ENCODE peak calls at places on chromosomes 6 and 20, in four cellular contexts. F, G, K and Z are unnamed samples.

GRCh38 chr6:137315081-137315480 is 95.9 kb upstream of the IFNGR1 start:
- DNase-seq in F (no peak), G (peak; percentile 28), K (no peak), Z (no peak)

GRCh38 chr6:77015350-77015749 is 447.9 kb downstream of the HTR1B start:
- DNase-seq in F (no peak), G (peak; percentile 13), K (peak; percentile 72), Z (no peak)

GRCh38 chr20:61218886-61219480 is 33.1 kb upstream of the CDH4 start:
- DNase-seq in F (no peak), G (no peak), K (peak; percentile 60), Z (no peak)

GRCh38 chr6:101090281-101090680 is 209.2 kb upstream of the ASCC3 start:
- DNase-seq in F (no peak), G (no peak), K (no peak), Z (no peak)

GRCh38 chr6:85114583-85114939 is 335.3 kb upstream of the NT5E start:
- DNase-seq in F (no peak), G (no peak), K (no peak), Z (no peak)

GRCh38 chr6:144678844-144679243 is 393.7 kb downstream of the UTRN start:
- DNase-seq in F (no peak), G (no peak), K (peak; percentile 53), Z (no peak)

GRCh38 chr20:38304845-38305447 is 990 bp downstream of the BPI start:
- DNase-seq in F (no peak), G (peak; percentile 53), K (peak; percentile 38), Z (peak; percentile 50)

GRCh38 chr20:32902456-32903420 is 44.0 kb downstream of the EFCAB8 start:
- DNase-seq in F (peak; percentile 36), G (peak; percentile 57), K (peak; percentile 41), Z (peak; percentile 65)

GRCh38 chr6:119173249-119174084 is 95.0 kb upstream of the FAM184A start:
- DNase-seq in F (no peak), G (no peak), K (no peak), Z (peak; percentile 21)

GRCh38 chr6:25623065-25623464 is 28.9 kb upstream of the SCGN start:
- DNase-seq in F (no peak), G (no peak), K (no peak), Z (no peak)

GRCh38 chr20:58709013-58709702 is 16.6 kb downstream of the NPEPL1 start:
- DNase-seq in F (no peak), G (no peak), K (no peak), Z (no peak)

GRCh38 chr20:58708246-58708931 is 15.8 kb downstream of the NPEPL1 start:
- DNase-seq in F (no peak), G (no peak), K (no peak), Z (no peak)

GRCh38 chr20:58711266-58712051 is 18.9 kb downstream of the NPEPL1 start:
- DNase-seq in F (no peak), G (no peak), K (no peak), Z (no peak)

GRCh38 chr20:58710481-58711265 is 18.1 kb downstream of the NPEPL1 start:
- DNase-seq in F (no peak), G (no peak), K (no peak), Z (no peak)

DNA sequence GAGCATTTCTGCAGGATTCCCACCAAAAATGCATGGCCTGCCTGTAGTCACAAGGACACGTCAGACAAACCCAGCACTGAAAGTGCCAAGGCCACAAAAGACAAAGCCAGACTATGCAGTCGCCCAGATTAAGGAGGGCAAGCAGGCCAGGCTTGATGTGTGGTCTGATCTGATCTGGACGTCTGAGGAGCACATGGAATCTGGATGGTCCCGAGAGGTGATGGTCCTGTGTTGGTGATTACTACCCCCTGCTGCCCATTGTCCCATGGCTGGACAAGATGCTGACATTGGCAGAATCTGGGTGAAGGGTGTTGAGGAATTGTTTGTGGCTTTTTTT is 17.1 kb downstream of the NPEPL1 start:
- DNase-seq in F (no peak), G (no peak), K (no peak), Z (no peak)
- H3K23ac ChIP-seq in F (no peak overlapping the region), G (no peak overlapping the region), K (no peak overlapping the region), Z (no peak overlapping the region)

DNA sequence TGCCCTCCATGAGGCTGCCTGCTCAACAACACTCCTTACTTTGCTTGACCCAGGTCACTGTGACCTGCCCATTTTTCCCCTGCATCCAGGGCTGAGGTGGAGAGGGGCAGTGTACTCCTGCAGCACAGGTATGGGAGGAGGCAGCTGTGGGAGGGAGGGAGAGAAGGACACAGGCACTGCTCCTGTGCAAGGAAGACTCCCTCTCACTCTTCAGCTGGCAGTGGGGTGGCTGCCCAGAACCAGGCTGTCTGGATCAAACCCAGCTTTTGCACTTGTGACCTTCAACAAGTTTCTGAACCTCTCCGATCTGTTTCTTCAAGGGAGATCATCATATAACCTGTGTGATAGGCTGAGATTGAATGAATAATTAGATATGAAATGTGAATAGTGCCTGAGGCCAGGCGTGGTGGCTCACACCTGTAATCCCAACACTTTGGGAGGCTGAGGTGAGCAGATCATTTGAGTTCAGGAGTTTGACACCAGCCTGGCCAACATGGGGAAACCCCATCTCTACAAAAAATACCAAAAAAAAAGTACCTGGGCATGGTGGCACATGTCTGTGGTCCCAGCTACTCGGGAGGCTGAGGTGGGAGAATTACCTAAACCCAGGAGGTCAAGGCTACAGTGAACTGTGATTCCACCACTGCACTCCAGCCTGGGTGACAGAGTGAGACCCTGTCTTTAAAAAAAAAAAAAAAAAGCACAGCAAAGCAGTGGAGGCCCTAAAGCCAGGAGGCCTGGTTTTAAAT is 14.2 kb downstream of the TGIF2 start:
- DNase-seq in F (no peak), G (no peak), K (no peak), Z (no peak)
- H3K4ac ChIP-seq in F (no peak overlapping the region), G (no peak overlapping the region), K (no peak overlapping the region), Z (no peak overlapping the region)

GRCh38 chr6:145892026-145892425 is 72.1 kb downstream of the SHPRH start:
- DNase-seq in F (no peak), G (no peak), K (no peak), Z (no peak)

GRCh38 chr6:145893586-145893985 is 70.6 kb downstream of the SHPRH start:
- DNase-seq in F (no peak), G (no peak), K (no peak), Z (no peak)

GRCh38 chr6:145891565-145891964 is 72.6 kb downstream of the SHPRH start:
- DNase-seq in F (no peak), G (no peak), K (peak; percentile 77), Z (no peak)

GRCh38 chr6:145890422-145890821 is 73.7 kb downstream of the SHPRH start:
- DNase-seq in F (no peak), G (no peak), K (no peak), Z (no peak)

DNA sequence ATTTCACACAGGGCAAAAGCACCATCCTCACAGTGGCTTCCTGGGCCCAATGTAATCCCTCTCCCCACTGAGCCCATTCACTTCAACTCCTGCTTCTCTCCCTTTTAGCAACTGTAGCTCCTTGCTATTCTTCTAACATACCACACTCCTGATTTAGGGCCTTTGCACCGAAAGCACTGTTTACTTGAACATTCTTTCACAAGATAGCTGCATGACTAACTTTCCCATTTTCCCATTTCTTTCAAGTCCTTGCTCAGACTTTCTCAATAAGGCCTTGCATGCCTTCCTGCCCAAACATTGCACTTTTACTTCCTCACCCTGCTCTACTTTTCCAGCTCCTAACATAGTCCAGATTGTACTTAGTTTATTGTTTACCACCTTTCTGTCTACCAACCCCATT is 73.0 kb downstream of the SHPRH start:
- DNase-seq in F (no peak), G (no peak), K (peak; percentile 96), Z (no peak)
- H3K23ac ChIP-seq in F (no peak overlapping the region), G (no peak overlapping the region), K (peak overlapping the region; percentile 54), Z (no peak overlapping the region)

GRCh38 chr20:50355593-50356521 is 154.3 kb upstream of the PTPN1 start:
- DNase-seq in F (no peak), G (no peak), K (no peak), Z (no peak)

GRCh38 chr20:50351541-50351940 is 158.6 kb upstream of the PTPN1 start:
- DNase-seq in F (no peak), G (no peak), K (no peak), Z (no peak)

GRCh38 chr20:50354690-50355592 is 155.2 kb upstream of the PTPN1 start:
- DNase-seq in F (no peak), G (no peak), K (no peak), Z (peak; percentile 75)

GRCh38 chr20:50350510-50351249 is 159.5 kb upstream of the PTPN1 start:
- DNase-seq in F (no peak), G (no peak), K (no peak), Z (no peak)

GRCh38 chr20:50353289-50353961 is 156.8 kb upstream of the PTPN1 start:
- DNase-seq in F (no peak), G (no peak), K (no peak), Z (no peak)
- H3K4ac ChIP-seq in F (no peak overlapping the region), G (no peak overlapping the region), K (no peak overlapping the region), Z (no peak overlapping the region)

GRCh38 chr6:21665101-21665435 is 71.5 kb downstream of the SOX4 start:
- DNase-seq in F (peak; percentile 23), G (no peak), K (no peak), Z (no peak)
- H3K23ac ChIP-seq in F (peak overlapping the region; percentile 70), G (no peak overlapping the region), K (no peak overlapping the region), Z (no peak overlapping the region)

DNA sequence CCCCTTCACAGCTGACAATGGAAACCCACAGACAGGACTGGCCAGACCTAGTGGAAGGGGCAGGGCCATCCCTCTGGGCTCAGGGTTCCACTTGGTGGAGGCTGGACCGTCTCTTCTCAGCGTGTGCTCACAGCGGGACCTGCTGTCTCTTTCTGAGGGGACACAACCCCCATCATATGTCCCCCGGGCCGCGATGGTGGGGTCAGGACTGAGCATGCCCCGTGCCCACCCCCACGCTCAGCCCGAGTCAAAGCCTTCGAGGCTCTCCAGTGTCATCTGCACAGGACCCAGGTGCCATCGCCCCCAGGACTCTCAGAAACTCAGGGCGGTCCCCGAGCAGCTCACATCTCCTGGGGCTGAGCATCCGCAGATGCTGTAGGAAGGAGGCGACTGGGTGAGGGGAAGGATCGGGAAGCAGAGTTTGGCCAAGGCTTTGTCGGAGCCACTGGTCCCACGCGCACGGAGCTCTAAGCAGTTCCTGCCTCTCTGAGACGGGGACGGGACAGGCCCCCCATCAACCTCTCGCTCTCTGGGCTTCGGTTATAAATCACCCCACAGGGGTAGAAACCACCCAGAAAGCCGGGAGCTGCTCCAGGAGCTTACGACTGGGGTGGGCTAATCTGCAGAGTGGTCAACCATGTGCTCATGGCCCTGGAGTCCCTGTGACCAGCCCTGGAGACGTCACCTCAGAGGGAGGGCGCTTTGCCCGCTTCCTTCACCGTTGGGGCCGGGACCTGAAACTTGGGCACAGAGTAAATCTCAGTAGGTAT is 183.4 kb upstream of the SULF2 start:
- DNase-seq in F (no peak), G (no peak), K (no peak), Z (no peak)
- H3K4ac ChIP-seq in F (no peak overlapping the region), G (no peak overlapping the region), K (no peak overlapping the region), Z (no peak overlapping the region)

GRCh38 chr20:3406481-3407425 is 716 bp downstream of the DNAAF9 start:
- DNase-seq in F (peak; percentile 35), G (peak; percentile 49), K (peak; percentile 40), Z (no peak)
- H3K23ac ChIP-seq in F (peak overlapping the region; percentile 75), G (no peak overlapping the region), K (peak overlapping the region; percentile 92), Z (no peak overlapping the region)

GRCh38 chr6:33248932-33249731 is 22.5 kb downstream of the VPS52 start:
- DNase-seq in F (peak; percentile 96), G (peak; percentile 99), K (peak; percentile 99), Z (peak; percentile 99)
- H3K4ac ChIP-seq in F (no peak overlapping the region), G (no peak overlapping the region), K (peak overlapping the region; percentile 97), Z (no peak overlapping the region)